ENCODE peak calls at places on chromosomes 3 and 15, in ten cellular contexts. B is transverse colon, Q is stomach, E is esophagus muscularis mucosa, K is sigmoid colon, V is endothelial cell of umbilical vein, D is HepG2, Y is HCT116, L is K562, N is breast epithelium. R is an unnamed sample.

GRCh38 chr3:48414376-48415250 is 15.3 kb downstream of the PLXNB1 start:
- DNase-seq in B (no peak), Q (no peak), E (no peak), K (peak; percentile 81), V (no peak), D (no peak), Y (no peak), L (no peak), N (no peak), R (peak; percentile 50)

GRCh38 chr15:88655780-88656488 is 17.1 kb downstream of the ISG20 start:
- DNase-seq in B (no peak), Q (peak; percentile 1), E (peak; percentile 75), K (peak; percentile 28), V (no peak), D (no peak), Y (no peak), L (no peak), N (no peak), R (peak; percentile 68)

GRCh38 chr3:3629911-3630310 is 169.3 kb upstream of the LRRN1 start:
- DNase-seq in B (no peak), Q (no peak), E (no peak), K (no peak), V (no peak), D (no peak), Y (no peak), L (no peak), N (no peak), R (no peak)

GRCh38 chr3:150132101-150132749 is 161.5 kb upstream of the PFN2 start:
- DNase-seq in B (no peak), Q (no peak), E (no peak), K (no peak), V (no peak), D (no peak), Y (no peak), L (no peak), N (no peak), R (no peak)

GRCh38 chr3:170863768-170864167 is 6.2 kb downstream of the RPL22L1 start:
- DNase-seq in B (no peak), Q (no peak), E (no peak), K (no peak), V (no peak), D (no peak), Y (no peak), L (no peak), N (no peak), R (no peak)

GRCh38 chr15:36109943-36110658 is 469.3 kb upstream of the CDIN1 start:
- DNase-seq in B (no peak), Q (no peak), E (no peak), K (no peak), V (no peak), D (no peak), Y (no peak), L (no peak), N (no peak), R (no peak)

GRCh38 chr3:4060064-4060463 is 243.1 kb upstream of the SETMAR start:
- DNase-seq in B (no peak), Q (no peak), E (no peak), K (no peak), V (no peak), D (peak; percentile 28), Y (no peak), L (no peak), N (no peak), R (no peak)

GRCh38 chr3:118936811-118937210 is 97.8 kb downstream of the IGSF11 start:
- DNase-seq in B (no peak), Q (no peak), E (no peak), K (no peak), V (no peak), D (no peak), Y (no peak), L (no peak), N (no peak), R (no peak)

DNA sequence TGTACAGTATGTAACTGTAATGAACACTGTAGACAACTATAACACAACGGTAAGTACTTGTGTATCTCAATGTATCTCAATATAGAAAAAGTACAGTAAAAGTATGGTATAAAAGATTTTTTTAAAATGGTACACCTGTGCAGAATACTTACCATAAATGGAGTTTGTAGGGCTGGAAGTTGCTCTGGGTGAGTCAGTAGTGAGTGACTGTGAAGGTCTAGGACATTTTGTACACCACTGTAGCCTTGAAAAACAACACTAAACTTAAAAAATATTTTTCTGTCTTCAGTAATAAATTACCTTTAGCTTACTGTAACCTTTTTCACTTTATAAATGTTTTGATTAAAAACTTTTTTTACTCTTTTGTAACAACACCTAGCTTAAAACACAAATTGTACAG is 142.9 kb downstream of the ATG7 start:
- DNase-seq in B (no peak), Q (no peak), E (no peak), K (no peak), V (no peak), D (no peak), Y (no peak), L (no peak), N (no peak), R (no peak)
- TF ChIP-seq POLR2AphosphoS5 in B (no peak), Q (no peak), E (no peak), K (no peak), V (no peak), D (no peak), Y (no peak), L (no peak), N (no peak), R (no peak)

GRCh38 chr3:168112894-168113293 is 17.2 kb upstream of the GOLIM4 start:
- DNase-seq in B (no peak), Q (no peak), E (no peak), K (no peak), V (no peak), D (no peak), Y (no peak), L (no peak), N (no peak), R (no peak)

GRCh38 chr3:168117853-168118313 is 22.2 kb upstream of the GOLIM4 start:
- DNase-seq in B (no peak), Q (no peak), E (no peak), K (no peak), V (peak; percentile 59), D (peak; percentile 62), Y (no peak), L (no peak), N (no peak), R (no peak)

GRCh38 chr3:168117059-168117458 is 21.3 kb upstream of the GOLIM4 start:
- DNase-seq in B (no peak), Q (no peak), E (no peak), K (no peak), V (no peak), D (no peak), Y (no peak), L (no peak), N (peak; percentile 27), R (no peak)

GRCh38 chr3:168113848-168114247 is 18.1 kb upstream of the GOLIM4 start:
- DNase-seq in B (no peak), Q (no peak), E (no peak), K (no peak), V (no peak), D (no peak), Y (no peak), L (no peak), N (no peak), R (no peak)

DNA sequence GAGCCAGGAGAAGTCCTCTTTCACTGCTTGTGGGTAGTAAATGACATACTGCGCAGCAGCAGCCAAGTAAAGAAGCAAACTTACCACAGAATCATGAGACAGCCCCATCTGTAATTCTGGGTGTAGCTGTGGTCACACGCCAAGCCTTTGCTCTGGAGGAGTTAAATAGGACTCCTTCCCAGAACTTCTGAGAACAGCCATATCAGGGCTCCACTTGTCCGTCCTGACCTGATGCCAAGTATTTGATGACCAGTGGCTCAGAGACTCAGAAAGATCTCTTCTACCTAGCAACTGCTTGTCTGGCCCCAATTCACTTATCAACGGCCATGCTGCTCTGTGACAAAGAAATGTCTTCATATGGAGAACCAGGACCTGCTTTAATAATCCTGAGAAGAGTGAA is 20.6 kb upstream of the GOLIM4 start:
- DNase-seq in B (peak; percentile 18), Q (peak; percentile 39), E (no peak), K (peak; percentile 67), V (no peak), D (no peak), Y (no peak), L (peak; percentile 38), N (no peak), R (no peak)
- H3K27ac ChIP-seq in B (peak overlapping the region; percentile 63), Q (peak overlapping the region; percentile 7), E (no peak overlapping the region), K (no peak overlapping the region), V (no peak overlapping the region), D (no peak overlapping the region), Y (no peak overlapping the region), L (peak overlapping the region; percentile 73), N (peak overlapping the region; percentile 35), R (no peak overlapping the region)

GRCh38 chr3:52238193-52238760 is 681 bp downstream of the TWF2 start:
- DNase-seq in B (no peak), Q (no peak), E (no peak), K (no peak), V (peak; percentile 33), D (peak; percentile 89), Y (no peak), L (no peak), N (no peak), R (no peak)

GRCh38 chr3:52238761-52239701 is at the start of gene TWF2:
- DNase-seq in B (peak; percentile 85), Q (peak; percentile 81), E (no peak), K (peak; percentile 89), V (peak; percentile 82), D (peak; percentile 56), Y (peak; percentile 31), L (peak; percentile 95), N (peak; percentile 59), R (peak; percentile 95)

GRCh38 chr3:52240886-52241244 is 1.9 kb upstream of the TWF2 start:
- DNase-seq in B (no peak), Q (no peak), E (no peak), K (no peak), V (no peak), D (no peak), Y (no peak), L (no peak), N (no peak), R (no peak)

GRCh38 chr3:52242039-52242438 is 3.1 kb upstream of the TWF2 start:
- DNase-seq in B (no peak), Q (no peak), E (no peak), K (no peak), V (no peak), D (no peak), Y (no peak), L (no peak), N (no peak), R (no peak)

DNA sequence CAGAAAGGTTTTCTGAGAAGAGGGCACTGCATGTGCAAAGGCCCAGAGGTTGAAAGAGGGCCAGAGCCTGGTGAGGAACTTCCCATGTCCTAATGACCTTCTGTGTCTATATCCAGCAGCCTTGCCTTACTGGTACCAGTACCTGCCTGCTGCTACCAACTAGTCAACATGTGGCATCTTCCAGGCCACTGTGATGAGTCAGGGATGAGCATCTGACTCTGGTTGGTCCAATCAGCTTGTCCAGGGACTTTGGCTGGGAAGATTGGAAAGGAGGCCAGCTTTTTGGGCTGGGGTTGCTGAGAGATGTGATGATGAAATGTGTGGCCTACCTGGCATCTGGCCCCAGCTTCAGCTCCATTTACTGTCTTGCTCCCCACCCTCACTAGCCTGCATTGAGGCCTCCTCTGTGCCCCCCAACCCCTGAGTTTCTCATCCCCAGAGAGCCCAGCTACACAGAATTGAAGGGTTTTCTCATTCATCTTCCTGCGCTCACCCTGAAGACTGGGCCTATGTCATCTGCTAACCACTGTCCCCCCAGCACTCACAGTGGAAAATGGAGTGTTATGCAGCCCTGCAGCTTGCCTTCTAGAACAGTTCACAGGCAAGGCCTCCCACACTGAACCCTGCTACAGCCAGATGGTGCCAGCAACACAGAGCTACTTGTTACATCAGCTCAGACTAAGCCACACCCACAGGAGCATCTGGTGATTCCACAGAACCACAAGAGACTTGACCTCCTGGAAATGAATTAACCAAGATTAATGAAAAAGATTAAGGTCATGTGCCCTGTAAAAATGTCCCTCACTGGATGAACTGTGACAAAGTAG is 1.3 kb upstream of the TWF2 start:
- DNase-seq in B (peak; percentile 62), Q (no peak), E (no peak), K (peak; percentile 87), V (no peak), D (peak; percentile 59), Y (peak; percentile 67), L (peak; percentile 34), N (peak; percentile 58), R (peak; percentile 69)
- TF ChIP-seq POLR2A in B (no peak), Q (no peak), E (no peak), K (no peak), V (no peak), D (no peak), Y (no peak), L (peak; percentile 41), N (no peak), R (no peak)

GRCh38 chr15:51776952-51777574 is 25.7 kb downstream of the TMOD2 start:
- DNase-seq in B (peak; percentile 69), Q (peak; percentile 73), E (peak; percentile 95), K (peak; percentile 80), V (peak; percentile 80), D (peak; percentile 74), Y (peak; percentile 64), L (peak; percentile 71), N (peak; percentile 48), R (no peak)
- TF ChIP-seq POLR2AphosphoS5 in B (no peak), Q (no peak), E (no peak), K (no peak), V (no peak), D (no peak), Y (no peak), L (no peak), N (no peak), R (no peak)